ENCODE peak calls at places on chromosome 6, in nine cellular contexts. C is naive B cell; J is Panc1; S is activated naive CD8-positive, alpha-beta T cell treated with anti-CD3 and anti-CD28 coated beads, Interleukin-2, amount 10 ng/mL, durations not matched to agents 7 days and 5 days; B is T-helper 17 cell; F is sciatic nerve; A is GM12878; I is K562; Q is activated T-helper 17 cell treated with anti-CD3 and anti-CD28 coated beads, Interleukin-2, amount 50 U/mL, for 72 hours. L is an unnamed sample.

GRCh38 chr6:27864906-27865883 is 47.0 kb downstream of the OR2B2 start:
- ATAC-seq in F (peak), S (peak), A (peak), B (peak), Q (peak), J (peak), I (peak), C (peak), L (peak)

GRCh38 chr6:63802606-63803206 is 167.1 kb downstream of the PHF3 start:
- ATAC-seq in A (peak), I (no peak), S (no peak), F (no peak), B (no peak), C (no peak), J (no peak), Q (no peak), L (no peak)

GRCh38 chr6:13526718-13527668 is 39.6 kb upstream of the GFOD1 start:
- ATAC-seq in S (peak), B (peak), I (no peak), C (peak), J (no peak), A (peak), F (peak), Q (peak), L (peak)

GRCh38 chr6:158115508-158115907 is 52.6 kb downstream of the SERAC1 start:
- ATAC-seq in Q (no peak), C (no peak), A (no peak), I (peak), S (no peak), F (no peak), J (peak), B (no peak), L (no peak)

GRCh38 chr6:109239192-109239917 is 142.9 kb downstream of the CD164 start:
- ATAC-seq in Q (no peak), C (no peak), J (no peak), F (peak), B (no peak), S (no peak), I (no peak), A (no peak), L (no peak)

GRCh38 chr6:74100719-74101287 is 404.8 kb downstream of the CD109 start:
- ATAC-seq in A (no peak), Q (no peak), S (no peak), I (no peak), C (no peak), J (no peak), F (no peak), B (no peak), L (no peak)

GRCh38 chr6:118815495-118815894 is 78.5 kb upstream of the ASF1A start:
- ATAC-seq in C (no peak), F (no peak), S (no peak), B (no peak), A (no peak), Q (no peak), J (no peak), I (peak), L (no peak)

GRCh38 chr6:101747160-101747559 is 353.7 kb downstream of the GRIK2 start:
- ATAC-seq in S (no peak), J (no peak), C (no peak), I (no peak), Q (no peak), F (no peak), B (no peak), A (no peak), L (no peak)

GRCh38 chr6:1087112-1087843 is 224.6 kb upstream of the FOXQ1 start:
- ATAC-seq in B (no peak), J (no peak), S (no peak), A (no peak), Q (no peak), C (no peak), I (no peak), F (no peak), L (no peak)

GRCh38 chr6:79404261-79404660 is 133.0 kb downstream of the LCA5 start:
- ATAC-seq in J (no peak), A (no peak), B (no peak), F (no peak), Q (no peak), I (peak), S (no peak), C (no peak), L (no peak)

GRCh38 chr6:129317931-129318820 is 391.8 kb downstream of the ARHGAP18 start:
- ATAC-seq in J (peak), I (no peak), F (no peak), B (no peak), A (no peak), S (no peak), C (no peak), Q (no peak), L (no peak)

GRCh38 chr6:18207438-18207837 is 52.2 kb downstream of the KDM1B start:
- ATAC-seq in Q (no peak), A (no peak), I (no peak), B (no peak), S (no peak), C (no peak), J (no peak), F (no peak), L (peak)

GRCh38 chr6:14889698-14890593 is 355.9 kb upstream of the JARID2 start:
- ATAC-seq in I (peak), C (no peak), B (no peak), Q (no peak), A (no peak), S (no peak), J (no peak), F (no peak), L (no peak)